ENCODE peak calls at places on chromosomes 5 and 9, in seven cellular contexts. I, A, O, Y, Q, N and D are unnamed samples.

GRCh38 chr5:168477060-168477459 is 9.2 kb upstream of the RARS1 start:
- DNase-seq in Q (no peak), Y (peak; percentile 41), I (no peak), N (no peak), A (no peak), O (no peak), D (no peak)

GRCh38 chr5:68652507-68652906 is 437.0 kb downstream of the PIK3R1 start:
- DNase-seq in Y (no peak), I (peak; percentile 29), N (peak; percentile 48), Q (no peak), O (no peak), A (no peak), D (no peak)

GRCh38 chr5:140882591-140882899 is 621 bp downstream of the PCDHA13 start:
- DNase-seq in N (peak; percentile 32), Y (no peak), A (peak; percentile 73), Q (no peak), O (peak; percentile 38), I (no peak), D (no peak)

GRCh38 chr5:73317523-73317922 is 131.1 kb downstream of the FOXD1 start:
- DNase-seq in A (no peak), I (no peak), Y (no peak), Q (no peak), N (no peak), O (no peak), D (no peak)

GRCh38 chr9:93205045-93205768 is 21.3 kb downstream of the WNK2 start:
- DNase-seq in A (no peak), Q (no peak), O (no peak), N (peak; percentile 15), Y (no peak), I (peak; percentile 43), D (peak; percentile 89)

GRCh38 chr5:53601570-53601969 is 41.1 kb downstream of the NDUFS4 start:
- DNase-seq in I (no peak), N (no peak), A (no peak), Y (no peak), O (peak; percentile 44), Q (no peak), D (no peak)

GRCh38 chr5:142612388-142612787 is 73.5 kb downstream of the FGF1 start:
- DNase-seq in I (no peak), Y (no peak), A (no peak), Q (no peak), O (no peak), N (no peak), D (no peak)

GRCh38 chr9:93683331-93684134 is 107.1 kb downstream of the PHF2 start:
- DNase-seq in N (no peak), O (no peak), Y (peak; percentile 1), Q (no peak), A (peak; percentile 41), I (peak; percentile 18), D (no peak)

GRCh38 chr5:55151923-55152842 is 7.8 kb upstream of the GPX8 start:
- DNase-seq in Y (no peak), O (no peak), A (no peak), Q (no peak), I (no peak), N (no peak), D (no peak)
- H3K4me1 ChIP-seq in Y (no peaks in the 10 kb centered on the region), O (peaks cover 10% of the 10 kb centered on the region), A (no peaks in the 10 kb centered on the region), Q (no peaks in the 10 kb centered on the region), I (no peaks in the 10 kb centered on the region), N (no peaks in the 10 kb centered on the region), D (no peaks in the 10 kb centered on the region)

GRCh38 chr5:157563373-157564148 is 12.0 kb downstream of the ADAM19 start:
- DNase-seq in A (no peak), I (no peak), N (no peak), Y (no peak), Q (no peak), O (no peak), D (no peak)
- H3K4me3 ChIP-seq in A (no peak overlapping the region), I (no peak overlapping the region), N (no peak overlapping the region), Y (no peak overlapping the region), Q (no peak overlapping the region), O (no peak overlapping the region), D (no peak overlapping the region)

GRCh38 chr9:98951967-98952366 is 8.3 kb downstream of the COL15A1 start:
- DNase-seq in N (no peak), I (no peak), Y (no peak), A (no peak), O (no peak), Q (no peak), D (no peak)

GRCh38 chr9:98950262-98950661 is 6.6 kb downstream of the COL15A1 start:
- DNase-seq in O (no peak), A (no peak), Y (no peak), Q (no peak), N (no peak), I (no peak), D (no peak)

GRCh38 chr9:98955259-98955658 is 11.6 kb downstream of the COL15A1 start:
- DNase-seq in Y (no peak), Q (no peak), O (no peak), A (no peak), I (no peak), N (no peak), D (no peak)

GRCh38 chr9:98957826-98958225 is 14.1 kb downstream of the COL15A1 start:
- DNase-seq in O (no peak), I (no peak), Q (no peak), Y (no peak), N (no peak), A (no peak), D (no peak)

DNA sequence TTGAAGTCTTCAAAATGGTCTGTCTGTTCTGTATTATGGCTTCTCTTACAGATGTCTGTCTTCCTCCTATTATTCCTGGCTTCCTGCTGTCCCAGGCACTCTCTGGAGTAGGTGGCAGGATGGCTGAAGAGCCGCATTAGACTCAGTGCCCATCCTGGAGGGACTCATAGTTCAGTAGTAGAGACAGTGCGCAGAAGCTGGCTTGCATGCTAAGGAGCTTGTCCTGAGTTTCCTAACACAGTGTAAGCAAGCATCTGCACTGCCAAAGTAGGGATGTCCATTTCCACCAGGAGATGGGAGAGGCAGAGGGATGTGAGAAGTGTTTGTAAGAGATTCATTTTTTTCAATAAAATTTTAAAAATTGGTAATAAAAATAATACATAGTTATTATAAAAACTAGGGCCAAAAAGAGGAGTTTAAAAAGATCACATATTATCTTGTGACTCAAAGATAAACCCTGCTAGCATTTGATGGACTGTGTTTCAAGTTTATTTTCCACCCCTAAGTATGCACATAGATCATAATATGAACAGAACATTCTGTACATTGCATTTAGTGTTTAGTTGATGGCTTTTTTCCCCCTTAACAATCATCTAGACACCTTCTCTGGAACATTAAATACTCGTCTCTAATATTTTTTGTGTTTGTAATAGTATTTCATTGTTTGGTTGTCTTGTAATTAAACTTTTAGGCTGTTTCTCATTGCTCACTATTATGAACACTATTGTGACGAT is 10.3 kb downstream of the COL15A1 start:
- DNase-seq in A (no peak), O (no peak), Y (no peak), Q (no peak), I (no peak), N (no peak), D (no peak)
- TF ChIP-seq EP300 in A (no peak), O (no peak), Y (no peak), Q (no peak), I (no peak), N (no peak), D (peak; percentile 95)

GRCh38 chr5:158798140-158798539 is 301.6 kb downstream of the EBF1 start:
- DNase-seq in Q (no peak), Y (no peak), A (no peak), I (no peak), O (no peak), N (no peak), D (no peak)
- H3K4me1 ChIP-seq in Q (no peaks in the 10 kb centered on the region), Y (no peaks in the 10 kb centered on the region), A (no peaks in the 10 kb centered on the region), I (peaks cover under 1% of the 10 kb centered on the region), O (peaks cover 3% of the 10 kb centered on the region), N (peaks cover 66% of the 10 kb centered on the region), D (peaks cover 5% of the 10 kb centered on the region)

GRCh38 chr9:128687453-128687852 is 1.6 kb upstream of the SET start:
- DNase-seq in N (no peak), O (no peak), Y (no peak), A (no peak), I (no peak), Q (no peak), D (no peak)
- H3K4me3 ChIP-seq in N (no peak overlapping the region), O (no peak overlapping the region), Y (no peak overlapping the region), A (peak overlapping the region; percentile 96), I (no peak overlapping the region), Q (peak overlapping the region; percentile 95), D (no peak overlapping the region)